ENCODE peak calls at places on chromosomes 6 and 20, in nine cellular contexts. C is HCT116; L is heart right ventricle; G is CD8-positive, alpha-beta T cell; S is HFFc6; M is progenitor cell of endocrine pancreas; J is left ventricle myocardium inferior; Z is H9; A is breast epithelium. H is an unnamed sample.

GRCh38 chr6:73610444-73611275 is 43.1 kb downstream of the SLC17A5 start:
- DNase-seq in C (peak; percentile 18), L (no peak), G (no peak), S (peak; percentile 58), M (no peak), J (no peak), Z (no peak), A (no peak), H (no peak)

GRCh38 chr6:12369781-12370262 is 79.7 kb downstream of the EDN1 start:
- DNase-seq in C (no peak), L (no peak), G (no peak), S (no peak), M (no peak), J (no peak), Z (no peak), A (no peak), H (no peak)

GRCh38 chr6:47852727-47853126 is 70.9 kb downstream of the OPN5 start:
- DNase-seq in C (no peak), L (no peak), G (no peak), S (no peak), M (no peak), J (no peak), Z (no peak), A (no peak), H (no peak)

GRCh38 chr6:96657344-96657743 is 94.4 kb downstream of the FHL5 start:
- DNase-seq in C (no peak), L (no peak), G (no peak), S (no peak), M (no peak), J (no peak), Z (no peak), A (no peak), H (no peak)

GRCh38 chr6:126633362-126633761 is 293.4 kb downstream of the CENPW start:
- DNase-seq in C (no peak), L (no peak), G (no peak), S (no peak), M (no peak), J (no peak), Z (no peak), A (no peak), H (no peak)

GRCh38 chr6:142763205-142763604 is 181.8 kb downstream of the HIVEP2 start:
- DNase-seq in C (no peak), L (no peak), G (no peak), S (peak; percentile 75), M (no peak), J (no peak), Z (no peak), A (no peak), H (no peak)

GRCh38 chr20:48717959-48718223 is 109.9 kb downstream of the PREX1 start:
- DNase-seq in C (no peak), L (no peak), G (no peak), S (no peak), M (no peak), J (no peak), Z (no peak), A (no peak), H (no peak)

GRCh38 chr6:1737463-1738311 is 128.0 kb downstream of the FOXC1 start:
- DNase-seq in C (no peak), L (no peak), G (no peak), S (no peak), M (no peak), J (no peak), Z (no peak), A (no peak), H (no peak)

GRCh38 chr6:74851598-74851997 is 354.3 kb downstream of the COL12A1 start:
- DNase-seq in C (no peak), L (no peak), G (no peak), S (peak; percentile 7), M (no peak), J (no peak), Z (no peak), A (no peak), H (no peak)

GRCh38 chr6:163428373-163428772 is 13.9 kb downstream of the QKI start:
- DNase-seq in C (no peak), L (no peak), G (no peak), S (no peak), M (no peak), J (no peak), Z (no peak), A (no peak), H (no peak)

GRCh38 chr20:54355631-54356280 is 119.6 kb upstream of the DOK5 start:
- DNase-seq in C (no peak), L (no peak), G (no peak), S (no peak), M (no peak), J (no peak), Z (no peak), A (peak; percentile 43), H (no peak)

GRCh38 chr20:33086052-33086722 is 6.7 kb downstream of the BPIFB4 start:
- DNase-seq in C (no peak), L (no peak), G (no peak), S (no peak), M (no peak), J (no peak), Z (no peak), A (no peak), H (no peak)

GRCh38 chr20:43432498-43432897 is 25.2 kb upstream of the SRSF6 start:
- DNase-seq in C (no peak), L (no peak), G (no peak), S (no peak), M (no peak), J (no peak), Z (no peak), A (no peak), H (no peak)
- TF ChIP-seq CTCF in C (peak; percentile 35), L (no peak), G (no peak), S (peak; percentile 33), M (no peak), J (no peak), Z (no peak), A (no peak), H (no peak)

DNA sequence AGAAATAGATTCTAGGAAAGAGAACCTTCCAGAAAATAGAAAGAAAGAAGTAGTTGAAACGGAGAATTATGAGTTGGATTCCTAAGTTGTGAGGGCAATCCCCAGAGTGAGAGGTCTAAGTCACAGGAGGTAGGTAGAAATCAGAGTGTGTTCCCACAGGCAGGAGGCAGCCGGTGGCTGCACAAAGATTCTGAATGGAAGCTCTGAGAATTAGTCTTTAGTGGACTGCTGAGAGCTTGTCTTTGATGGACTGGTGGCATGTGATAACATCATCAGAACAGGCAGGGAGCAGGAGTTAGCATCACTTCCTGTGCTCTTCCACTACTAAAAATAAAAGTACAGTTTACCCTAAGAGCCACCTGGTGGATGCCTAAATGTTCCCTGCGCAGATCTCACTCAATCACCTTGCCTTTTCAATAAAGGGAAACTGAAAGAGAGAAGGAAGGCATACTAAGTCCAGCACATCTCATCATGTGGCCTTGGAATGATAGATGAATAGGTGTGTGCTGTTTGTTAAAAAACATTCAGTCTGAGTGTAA is 294.6 kb upstream of the POU3F2 start:
- DNase-seq in C (no peak), L (no peak), G (no peak), S (no peak), M (no peak), J (no peak), Z (no peak), A (no peak), H (no peak)
- TF ChIP-seq CTCF in C (peak; percentile 23), L (no peak), G (no peak), S (no peak), M (no peak), J (no peak), Z (peak; percentile 50), A (no peak), H (peak; percentile 27)

DNA sequence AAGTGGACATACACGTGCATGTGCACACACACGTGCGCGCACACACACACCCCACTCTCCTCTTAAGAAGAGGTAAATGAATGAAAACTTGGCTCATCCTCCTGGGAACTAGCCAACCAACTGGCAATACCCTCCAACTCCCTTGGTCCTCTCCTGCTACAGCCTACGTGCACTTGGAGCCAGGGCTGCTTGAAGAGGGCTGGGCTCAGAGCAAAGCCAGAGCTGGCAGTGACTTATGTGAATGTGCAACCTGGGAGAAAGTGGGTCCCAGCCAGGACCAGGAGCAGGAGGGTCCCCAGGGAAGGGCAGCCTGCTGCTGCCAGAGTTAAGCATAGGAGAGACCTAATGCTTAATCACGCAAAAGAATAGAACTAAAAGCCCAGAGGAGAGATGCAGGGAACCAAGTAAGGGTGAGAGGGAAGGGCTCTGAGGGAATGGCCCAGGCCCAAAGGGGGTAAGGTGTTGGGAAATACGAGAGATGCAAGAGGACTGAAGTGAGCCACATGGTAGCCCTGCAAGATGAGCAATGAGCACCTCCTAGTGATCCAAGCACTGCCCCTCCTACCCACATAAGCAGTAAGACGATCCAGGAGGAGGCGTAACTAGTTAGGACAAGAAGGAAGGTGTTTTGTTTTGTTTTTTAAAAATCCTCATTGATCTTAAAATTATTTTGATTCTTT is 24.7 kb downstream of the TRAF3IP2 start:
- DNase-seq in C (no peak), L (peak; percentile 26), G (no peak), S (no peak), M (no peak), J (no peak), Z (peak; percentile 53), A (no peak), H (no peak)
- TF ChIP-seq CTCF in C (no peak), L (no peak), G (no peak), S (no peak), M (no peak), J (no peak), Z (peak; percentile 41), A (no peak), H (no peak)

DNA sequence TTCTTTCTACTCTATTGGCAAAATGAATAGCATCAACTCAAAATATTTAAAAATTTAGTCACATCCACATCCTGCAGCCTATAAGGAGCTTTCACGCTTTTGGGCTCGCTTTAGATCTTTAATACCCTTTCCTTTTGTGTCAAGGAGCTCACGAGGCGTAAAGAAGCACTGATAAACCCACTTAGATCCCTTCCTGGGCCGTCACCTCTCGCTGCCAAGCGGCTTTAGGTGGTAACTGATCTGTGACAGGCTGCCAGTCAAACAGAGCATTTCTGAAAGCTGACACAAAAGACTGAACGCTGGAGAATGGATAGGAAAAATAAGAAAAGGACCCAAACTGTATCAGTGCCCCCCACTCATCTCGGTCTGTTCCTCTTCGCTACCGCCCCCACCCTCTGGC is 385.7 kb upstream of the MMS22L start:
- DNase-seq in C (no peak), L (peak; percentile 14), G (no peak), S (no peak), M (no peak), J (no peak), Z (no peak), A (no peak), H (no peak)
- TF ChIP-seq CTCF in C (no peak), L (no peak), G (no peak), S (no peak), M (no peak), J (no peak), Z (no peak), A (no peak), H (peak; percentile 18)

GRCh38 chr6:39153766-39154397 is 38.9 kb upstream of the SAYSD1 start:
- DNase-seq in C (no peak), L (no peak), G (no peak), S (no peak), M (no peak), J (no peak), Z (no peak), A (no peak), H (no peak)
- TF ChIP-seq CTCF in C (no peak), L (no peak), G (no peak), S (no peak), M (no peak), J (no peak), Z (no peak), A (no peak), H (no peak)